ENCODE peak calls at places on chromosomes 11 and 22, in ten cellular contexts. F is HFF-Myc; C is OCI-LY7; G is CD8-positive, alpha-beta T cell; W is prostate gland; V is WERI-Rb-1; H is A549; I is AG04450; Y is PC-3; K is right lobe of liver. T is an unnamed sample.

GRCh38 chr22:20111045-20111688 is 4.7 kb upstream of the RANBP1 start:
- DNase-seq in K (peak), V (peak), W (no peak), C (peak), H (peak), I (no peak), F (no peak), Y (peak), G (no peak), T (peak)

GRCh38 chr11:13963169-13963948 is 836 bp downstream of the SPON1 start:
- DNase-seq in V (peak), W (no peak), F (no peak), G (peak), Y (no peak), K (no peak), H (no peak), I (no peak), C (no peak), T (peak)

GRCh38 chr11:43360361-43361032 is 1.8 kb downstream of the TTC17 start:
- DNase-seq in W (no peak), G (no peak), V (no peak), I (no peak), Y (no peak), F (no peak), H (no peak), K (no peak), C (peak), T (peak)

GRCh38 chr11:9688716-9689511 is 25.0 kb downstream of the SWAP70 start:
- DNase-seq in I (peak), W (peak), G (no peak), C (peak), Y (peak), K (no peak), F (no peak), H (no peak), V (no peak), T (peak)

GRCh38 chr11:33742249-33742851 is 6.1 kb upstream of the CD59 start:
- DNase-seq in G (no peak), H (no peak), I (no peak), K (no peak), Y (peak), W (no peak), C (peak), F (no peak), V (no peak), T (peak)

GRCh38 chr11:125091877-125092664 is 19.4 kb downstream of the TMEM218 start:
- DNase-seq in G (no peak), W (no peak), F (no peak), C (no peak), Y (no peak), K (no peak), I (no peak), H (no peak), V (no peak), T (no peak)

GRCh38 chr11:46674463-46675287 is 25.7 kb downstream of the ARHGAP1 start:
- DNase-seq in G (peak), V (peak), F (no peak), Y (no peak), C (peak), H (no peak), W (no peak), I (no peak), K (peak), T (no peak)

GRCh38 chr11:86558219-86558618 is 114.2 kb downstream of the ME3 start:
- DNase-seq in I (no peak), W (no peak), F (no peak), V (no peak), C (no peak), G (no peak), Y (no peak), K (no peak), H (no peak), T (peak)

GRCh38 chr11:102850973-102851745 is 7.8 kb upstream of the MMP3 start:
- DNase-seq in F (peak), C (no peak), V (no peak), Y (peak), I (peak), K (no peak), H (no peak), G (no peak), W (no peak), T (peak)

GRCh38 chr11:723120-723883 is 17.3 kb downstream of the EPS8L2 start:
- DNase-seq in W (no peak), G (peak), F (no peak), C (peak), Y (peak), I (no peak), V (peak), H (no peak), K (peak), T (peak)

GRCh38 chr11:68441466-68442230 is 18.9 kb upstream of the PPP6R3 start:
- DNase-seq in K (no peak), G (no peak), V (no peak), H (no peak), W (no peak), Y (no peak), I (no peak), C (peak), F (no peak), T (peak)

GRCh38 chr22:33000342-33001280 is 57.6 kb downstream of the SYN3 start:
- DNase-seq in K (peak), W (peak), V (peak), H (peak), C (peak), Y (peak), G (no peak), I (no peak), F (peak), T (peak)

GRCh38 chr11:33734441-33735165 is 1.6 kb downstream of the CD59 start:
- DNase-seq in C (no peak), H (no peak), W (no peak), V (no peak), Y (peak), K (no peak), I (no peak), G (no peak), F (no peak), T (peak)

GRCh38 chr11:95338430-95338991 is 107.5 kb upstream of the SESN3 start:
- DNase-seq in Y (no peak), I (no peak), G (no peak), V (no peak), C (no peak), F (peak), H (no peak), K (peak), W (peak), T (peak)

GRCh38 chr11:76623884-76624419 is 46.6 kb downstream of the LRRC32 start:
- DNase-seq in V (no peak), Y (no peak), F (no peak), I (no peak), C (no peak), H (no peak), G (no peak), W (no peak), K (no peak), T (no peak)

GRCh38 chr11:117934526-117935307 is 5.5 kb upstream of the TMPRSS13 start:
- DNase-seq in Y (no peak), G (no peak), H (no peak), W (no peak), V (no peak), F (no peak), I (no peak), C (no peak), K (no peak), T (no peak)

GRCh38 chr22:40329021-40329456 is 17.3 kb upstream of the ADSL start:
- DNase-seq in F (no peak), C (no peak), W (no peak), G (no peak), Y (no peak), H (no peak), K (no peak), V (no peak), I (no peak), T (no peak)

GRCh38 chr22:30697975-30698374 is 3.3 kb downstream of the OSBP2 start:
- DNase-seq in G (no peak), H (no peak), W (no peak), F (no peak), K (no peak), I (no peak), V (no peak), C (no peak), Y (no peak), T (no peak)

GRCh38 chr11:34609187-34609751 is 11.6 kb upstream of the EHF start:
- DNase-seq in K (no peak), I (no peak), V (no peak), F (no peak), H (no peak), Y (no peak), G (no peak), C (no peak), W (no peak), T (no peak)

GRCh38 chr11:128522943-128523518 is 64.3 kb downstream of the ETS1 start:
- DNase-seq in K (no peak), V (no peak), G (no peak), Y (no peak), F (no peak), W (no peak), H (no peak), C (no peak), I (no peak), T (no peak)

GRCh38 chr11:106390078-106390477 is 312.6 kb downstream of the AASDHPPT start:
- DNase-seq in W (no peak), C (no peak), I (no peak), G (no peak), H (no peak), K (no peak), Y (no peak), F (no peak), V (no peak), T (no peak)

GRCh38 chr11:123301696-123302400 is 106.8 kb upstream of the CLMP start:
- DNase-seq in G (peak), W (peak), I (no peak), K (peak), H (peak), C (no peak), V (peak), F (no peak), Y (peak), T (peak)

GRCh38 chr11:123298488-123299447 is 103.7 kb upstream of the CLMP start:
- DNase-seq in G (no peak), Y (no peak), C (peak), H (no peak), I (no peak), W (no peak), F (no peak), V (no peak), K (no peak), T (no peak)

GRCh38 chr11:123299721-123300120 is 104.7 kb upstream of the CLMP start:
- DNase-seq in Y (no peak), F (no peak), W (no peak), C (no peak), I (no peak), V (no peak), K (no peak), G (no peak), H (no peak), T (no peak)

GRCh38 chr11:123302751-123303195 is 107.7 kb upstream of the CLMP start:
- DNase-seq in V (no peak), W (no peak), G (no peak), C (peak), I (no peak), H (no peak), Y (peak), F (peak), K (no peak), T (peak)

GRCh38 chr11:123300874-123301695 is 106.0 kb upstream of the CLMP start:
- DNase-seq in H (no peak), Y (peak), W (no peak), I (peak), C (peak), K (no peak), G (no peak), F (no peak), V (no peak), T (peak)
- H3K4me3 ChIP-seq in H (no peak), Y (peak), W (no peak), I (peak), C (no peak), K (no peak), G (no peak), F (no peak), V (no peak), T (peak)

DNA sequence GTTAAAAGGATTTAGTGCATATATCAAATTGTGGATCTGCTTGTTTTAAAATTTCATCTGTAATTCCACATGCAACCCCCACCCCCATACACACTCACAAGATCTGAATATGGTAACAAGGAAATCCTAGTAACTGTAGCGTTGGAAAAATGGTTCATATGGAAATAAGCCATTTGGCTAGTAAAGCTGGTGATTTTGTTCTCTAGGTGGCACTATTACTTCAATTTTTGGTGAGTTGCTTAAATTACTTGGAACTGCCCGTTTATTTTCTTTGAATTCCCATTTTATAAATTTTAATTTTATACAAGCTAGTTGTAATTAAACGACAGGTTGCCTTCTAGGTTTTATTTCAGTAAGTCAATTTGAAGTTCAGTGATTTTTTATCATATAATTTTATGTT is 5.3 kb downstream of the BDNF start:
- DNase-seq in K (no peak), W (no peak), I (no peak), G (no peak), F (no peak), Y (peak), V (no peak), C (peak), H (no peak), T (peak)
- TF ChIP-seq CTCF in K (peak), W (peak), I (peak), G (no peak), F (peak), Y (peak), V (no peak), C (peak), H (peak), T (peak)

GRCh38 chr11:72283947-72284346 is 40.0 kb upstream of the PHOX2A start:
- DNase-seq in V (no peak), I (no peak), C (no peak), F (no peak), W (no peak), G (no peak), Y (no peak), K (no peak), H (no peak), T (no peak)

GRCh38 chr11:72280726-72281315 is 36.8 kb upstream of the PHOX2A start:
- DNase-seq in G (no peak), K (no peak), I (no peak), F (no peak), C (no peak), Y (no peak), H (no peak), V (no peak), W (no peak), T (no peak)

GRCh38 chr11:72274435-72274834 is 30.5 kb upstream of the PHOX2A start:
- DNase-seq in H (no peak), G (no peak), Y (no peak), V (no peak), C (no peak), F (no peak), I (no peak), K (no peak), W (no peak), T (no peak)

GRCh38 chr11:72280037-72280436 is 36.1 kb upstream of the PHOX2A start:
- DNase-seq in H (no peak), C (no peak), K (no peak), I (no peak), G (no peak), Y (no peak), F (no peak), V (no peak), W (no peak), T (no peak)

GRCh38 chr11:72278911-72279310 is 34.9 kb upstream of the PHOX2A start:
- DNase-seq in I (no peak), K (no peak), Y (peak), F (peak), G (no peak), C (no peak), W (no peak), V (no peak), H (no peak), T (peak)
- H3K4me3 ChIP-seq in I (no peak), K (no peak), Y (no peak), F (no peak), G (no peak), C (no peak), W (no peak), V (no peak), H (no peak), T (no peak)

GRCh38 chr11:114775849-114776621 is 97.7 kb downstream of the NXPE2 start:
- DNase-seq in Y (no peak), H (no peak), W (no peak), K (no peak), I (no peak), F (no peak), G (no peak), C (no peak), V (peak), T (no peak)

GRCh38 chr11:114776956-114777355 is 98.6 kb downstream of the NXPE2 start:
- DNase-seq in K (no peak), F (no peak), G (no peak), Y (no peak), I (no peak), W (no peak), H (no peak), C (no peak), V (no peak), T (no peak)

GRCh38 chr11:114773541-114774338 is 95.4 kb downstream of the NXPE2 start:
- DNase-seq in I (no peak), V (peak), C (no peak), H (no peak), F (no peak), Y (no peak), W (no peak), K (no peak), G (no peak), T (no peak)

GRCh38 chr11:114771172-114771571 is 92.8 kb downstream of the NXPE2 start:
- DNase-seq in F (no peak), H (no peak), Y (no peak), G (no peak), V (no peak), I (no peak), K (no peak), C (no peak), W (no peak), T (no peak)

DNA sequence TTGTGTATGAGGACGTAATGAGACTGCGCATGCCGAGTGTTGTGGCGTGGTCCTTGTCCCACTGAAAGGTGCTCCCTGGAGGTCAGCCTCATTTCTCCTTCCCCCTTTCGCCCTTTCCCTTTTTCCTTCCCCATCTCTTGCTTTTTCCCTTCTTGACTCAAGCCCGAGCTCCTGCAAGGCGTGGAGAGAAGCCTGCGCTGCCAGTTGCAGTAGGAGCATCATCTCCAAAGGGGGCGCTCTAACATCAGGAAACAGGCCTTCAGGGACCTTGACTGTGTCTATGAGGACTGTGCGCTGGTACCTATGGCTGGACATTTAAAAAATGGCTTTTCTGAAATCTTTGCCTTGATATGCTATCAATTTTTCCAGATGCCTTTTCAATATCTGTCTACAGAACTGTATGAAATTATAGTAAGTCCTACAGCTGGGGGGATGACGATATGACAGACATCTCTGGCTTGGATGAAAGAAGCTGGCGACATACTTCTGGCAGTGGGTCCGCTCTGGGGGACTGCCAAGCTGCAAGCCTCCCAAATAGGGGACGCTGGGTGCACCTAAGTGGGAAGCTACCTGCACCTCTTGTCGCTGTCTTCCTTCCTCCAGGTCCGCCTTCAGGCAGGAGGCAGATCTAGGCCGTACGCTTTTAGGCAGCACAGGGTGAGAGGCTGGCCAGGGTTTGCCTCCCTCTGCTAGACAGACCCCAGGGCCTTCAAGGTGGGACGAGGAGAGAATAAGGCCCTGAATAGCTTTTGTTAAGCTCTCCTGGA is 96.5 kb downstream of the NXPE2 start:
- DNase-seq in G (no peak), Y (peak), C (peak), H (peak), W (peak), I (peak), K (no peak), F (no peak), V (peak), T (peak)
- TF ChIP-seq CTCF in G (no peak), Y (peak), C (peak), H (peak), W (peak), I (peak), K (peak), F (peak), V (peak), T (peak)

DNA sequence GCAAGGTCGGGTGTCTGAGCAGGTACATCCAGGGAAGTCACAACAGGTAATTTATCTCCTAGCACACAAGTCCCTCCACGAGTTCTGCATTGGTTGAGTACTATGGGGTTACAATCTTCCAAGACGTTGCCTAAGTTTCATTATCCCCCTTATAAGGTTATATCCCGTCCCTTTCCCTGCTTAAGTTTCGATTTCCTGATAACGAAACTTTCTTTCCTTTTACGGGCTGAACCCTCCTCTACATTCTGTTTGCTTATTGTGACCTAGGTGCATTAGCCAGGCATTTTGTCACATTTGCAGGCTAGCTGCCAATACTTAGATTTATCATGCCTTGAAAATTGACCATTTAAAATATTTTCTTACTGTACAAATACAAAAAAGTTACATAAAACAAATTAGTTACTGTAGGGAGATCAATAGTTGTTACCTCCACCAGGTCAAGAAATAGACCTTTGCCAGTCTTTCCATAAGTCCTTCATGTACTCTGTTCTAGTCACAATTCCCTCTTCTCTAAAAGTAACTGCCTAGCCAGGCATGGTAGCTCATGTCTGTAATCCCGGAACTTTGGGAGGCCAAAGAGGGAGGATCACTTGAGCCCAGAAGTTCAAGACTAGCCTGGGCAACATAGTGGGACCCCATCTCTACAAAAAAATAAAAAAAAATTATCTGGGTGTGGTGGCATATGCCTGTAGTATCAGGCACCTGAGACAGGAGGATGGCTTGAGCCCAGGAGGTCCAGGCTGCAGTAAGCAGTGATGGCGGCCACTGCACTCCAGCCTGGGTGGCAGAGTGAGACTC is 14.3 kb upstream of the PITPNB start:
- DNase-seq in I (no peak), Y (no peak), K (no peak), C (no peak), G (no peak), F (no peak), V (no peak), H (no peak), W (no peak), T (no peak)
- H3K4me3 ChIP-seq in I (no peak), Y (no peak), K (peak), C (no peak), G (no peak), F (no peak), V (no peak), H (no peak), W (no peak), T (no peak)

DNA sequence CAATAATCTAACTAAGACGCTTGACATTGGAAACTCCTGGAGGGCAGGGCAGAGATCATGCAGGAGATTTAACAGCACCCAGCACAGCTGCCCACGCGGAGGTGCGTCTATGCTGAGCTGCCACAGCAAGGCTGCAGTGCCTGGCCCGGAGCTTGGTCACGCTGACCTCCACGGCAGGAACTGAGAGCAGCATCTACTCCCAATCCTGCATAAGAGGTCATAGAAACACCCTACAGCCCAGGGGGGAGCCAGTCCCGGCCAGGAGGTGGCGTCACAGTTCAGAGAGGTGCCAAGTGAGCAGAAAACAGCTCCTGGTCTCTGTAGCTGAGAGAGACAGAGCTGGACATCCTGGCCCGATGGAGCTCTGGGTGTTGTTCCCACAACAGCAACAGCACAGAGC is 121.1 kb upstream of the TMEM45B start:
- DNase-seq in H (no peak), G (no peak), C (no peak), K (no peak), Y (peak), I (no peak), V (no peak), W (no peak), F (no peak), T (no peak)
- TF ChIP-seq CTCF in H (no peak), G (no peak), C (peak), K (peak), Y (peak), I (no peak), V (peak), W (no peak), F (peak), T (no peak)

GRCh38 chr22:45997775-45998637 is 21.0 kb upstream of the WNT7B start:
- DNase-seq in W (no peak), C (no peak), K (peak), H (no peak), I (no peak), F (no peak), V (no peak), G (no peak), Y (peak), T (no peak)
- H3K4me3 ChIP-seq in W (no peak), C (no peak), K (no peak), H (no peak), I (no peak), F (no peak), V (no peak), G (no peak), Y (no peak), T (no peak)